ENCODE peak calls at places on chromosomes 16 and 17, in nine cellular contexts. U, D, W, B, X, Y, E, L and J are unnamed samples.

GRCh38 chr16:30541502-30542329 is 7.1 kb upstream of the ZNF747 start:
- DNase-seq in U (peak), D (no peak), W (no peak), B (no peak), X (no peak), Y (peak), E (peak), L (no peak), J (no peak)

GRCh38 chr17:76272541-76273434 is 7.6 kb downstream of the UBALD2 start:
- DNase-seq in U (no peak), D (no peak), W (no peak), B (no peak), X (no peak), Y (no peak), E (no peak), L (no peak), J (no peak)

GRCh38 chr16:21302454-21302853 is 24.4 kb upstream of the CRYM start:
- DNase-seq in U (peak), D (no peak), W (no peak), B (no peak), X (no peak), Y (no peak), E (no peak), L (no peak), J (no peak)

GRCh38 chr17:17685775-17686291 is 4.6 kb downstream of the RAI1 start:
- DNase-seq in U (peak), D (no peak), W (peak), B (no peak), X (no peak), Y (no peak), E (peak), L (peak), J (peak)

GRCh38 chr16:5062790-5063765 is 2.7 kb downstream of the C16orf89 start:
- DNase-seq in U (no peak), D (peak), W (peak), B (no peak), X (no peak), Y (no peak), E (no peak), L (no peak), J (no peak)

GRCh38 chr17:31415004-31415454 is 23.6 kb downstream of the RAB11FIP4 start:
- DNase-seq in U (no peak), D (no peak), W (no peak), B (no peak), X (no peak), Y (no peak), E (no peak), L (no peak), J (no peak)

GRCh38 chr17:49775546-49776260 is 11.8 kb upstream of the FAM117A start:
- DNase-seq in U (peak), D (no peak), W (no peak), B (no peak), X (no peak), Y (no peak), E (no peak), L (no peak), J (no peak)

GRCh38 chr17:53118948-53119347 is 703.8 kb upstream of the KIF2B start:
- DNase-seq in U (no peak), D (no peak), W (no peak), B (no peak), X (no peak), Y (no peak), E (no peak), L (no peak), J (no peak)

GRCh38 chr17:41048441-41048840 is 1.3 kb upstream of the KRTAP2-1 start:
- DNase-seq in U (peak), D (no peak), W (no peak), B (no peak), X (no peak), Y (no peak), E (no peak), L (no peak), J (no peak)

GRCh38 chr16:50438041-50438437 is 69.3 kb upstream of the BRD7 start:
- DNase-seq in U (no peak), D (no peak), W (no peak), B (no peak), X (peak), Y (no peak), E (no peak), L (no peak), J (no peak)

GRCh38 chr16:117381-118365 is 20.8 kb downstream of the NPRL3 start:
- DNase-seq in U (peak), D (no peak), W (peak), B (peak), X (peak), Y (peak), E (peak), L (peak), J (peak)

GRCh38 chr17:75262112-75262606 is 480 bp downstream of the MRPS7 start:
- DNase-seq in U (no peak), D (no peak), W (no peak), B (no peak), X (no peak), Y (peak), E (no peak), L (no peak), J (no peak)
- TF ChIP-seq CTCF in U (no peak), D (no peak), W (no peak), B (no peak), X (no peak), Y (no peak), E (no peak), L (no peak), J (no peak)

DNA sequence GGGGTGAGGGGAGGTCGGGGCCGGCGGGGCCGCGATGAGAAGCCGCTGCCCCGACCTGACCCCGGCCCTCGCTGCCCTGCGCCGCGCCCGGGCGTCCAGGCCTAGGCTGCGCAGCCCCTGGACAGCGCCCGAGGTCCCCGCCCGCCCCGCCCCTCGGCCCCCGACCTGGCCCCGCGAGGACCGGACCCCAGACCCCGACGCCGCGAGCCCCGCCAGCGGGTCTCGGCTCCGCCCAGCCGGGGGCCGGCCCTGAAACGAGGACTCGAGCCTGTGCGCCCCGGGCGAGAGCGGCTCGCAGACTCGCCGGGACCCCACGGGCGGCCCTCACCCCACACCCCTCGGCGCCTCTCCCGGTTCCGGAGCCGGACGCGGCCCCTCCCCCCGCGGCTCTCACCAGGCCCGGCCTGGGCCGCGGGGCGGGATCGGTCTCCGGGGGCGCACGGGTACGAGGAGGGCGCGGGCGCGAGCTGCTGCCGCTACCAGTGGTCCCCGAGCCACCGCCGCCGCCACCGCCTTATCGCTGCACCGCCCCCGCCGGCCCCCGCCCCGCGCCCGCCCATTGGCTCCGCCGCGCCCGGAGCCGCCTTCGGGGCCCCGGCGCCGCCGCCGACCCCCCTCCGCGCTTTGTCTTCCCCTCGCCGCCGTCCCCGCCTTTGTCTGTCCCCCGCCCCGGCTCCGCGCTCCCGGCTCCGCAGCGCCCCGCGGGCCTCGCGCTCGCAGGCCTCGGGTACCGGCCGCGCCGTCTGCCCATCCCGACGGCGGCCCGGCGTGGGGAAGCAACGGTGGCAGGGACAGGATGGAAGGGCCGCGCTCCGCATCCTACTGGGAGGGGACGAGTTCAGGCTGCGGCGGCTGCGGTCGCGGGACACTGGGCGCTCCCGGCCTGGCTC is at the start of gene LIMD2:
- DNase-seq in U (no peak), D (peak), W (peak), B (peak), X (peak), Y (peak), E (peak), L (peak), J (peak)
- TF ChIP-seq CTCF in U (no peak), D (no peak), W (no peak), B (no peak), X (no peak), Y (no peak), E (no peak), L (no peak), J (no peak)

DNA sequence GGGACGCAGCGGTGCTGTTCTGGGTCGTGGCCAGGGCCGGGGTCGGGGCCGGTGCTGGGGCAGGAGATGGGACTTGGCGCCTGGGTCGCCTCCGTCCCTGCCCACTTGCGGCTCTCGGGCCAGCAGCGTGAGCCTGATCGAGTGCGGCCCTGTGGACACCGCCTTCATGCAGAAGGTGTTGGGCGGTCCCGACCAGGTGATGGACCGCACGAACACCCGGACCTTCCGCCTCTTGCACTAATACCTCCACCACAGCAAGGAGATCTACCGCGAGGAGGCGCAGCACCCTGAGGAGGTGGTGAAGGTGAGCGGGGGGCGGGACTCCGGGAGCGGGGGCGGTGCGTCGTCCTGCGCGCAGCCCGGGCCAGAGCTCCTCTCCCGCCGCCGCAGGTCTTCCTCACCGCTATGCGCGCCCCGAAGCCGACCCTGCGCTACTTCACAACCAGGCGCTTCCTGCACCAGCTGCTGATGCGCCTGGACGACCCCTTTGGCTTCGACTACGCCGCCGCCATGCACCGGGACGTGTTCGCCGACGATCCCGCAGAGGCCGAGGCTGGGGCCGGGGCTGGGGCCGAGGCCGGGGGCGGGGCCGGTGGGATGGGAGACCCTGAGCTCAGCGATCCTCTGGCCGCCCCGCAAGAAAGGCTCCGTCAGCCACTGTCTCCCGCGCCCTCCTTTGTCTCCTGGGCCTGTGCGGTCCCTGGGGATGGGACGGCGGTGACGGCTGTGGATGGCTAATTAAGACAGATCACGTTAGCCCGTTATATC is 4.5 kb upstream of the HSD17B1 start:
- DNase-seq in U (peak), D (no peak), W (peak), B (peak), X (no peak), Y (peak), E (peak), L (peak), J (peak)
- TF ChIP-seq CTCF in U (peak), D (no peak), W (peak), B (peak), X (no peak), Y (peak), E (peak), L (peak), J (peak)

DNA sequence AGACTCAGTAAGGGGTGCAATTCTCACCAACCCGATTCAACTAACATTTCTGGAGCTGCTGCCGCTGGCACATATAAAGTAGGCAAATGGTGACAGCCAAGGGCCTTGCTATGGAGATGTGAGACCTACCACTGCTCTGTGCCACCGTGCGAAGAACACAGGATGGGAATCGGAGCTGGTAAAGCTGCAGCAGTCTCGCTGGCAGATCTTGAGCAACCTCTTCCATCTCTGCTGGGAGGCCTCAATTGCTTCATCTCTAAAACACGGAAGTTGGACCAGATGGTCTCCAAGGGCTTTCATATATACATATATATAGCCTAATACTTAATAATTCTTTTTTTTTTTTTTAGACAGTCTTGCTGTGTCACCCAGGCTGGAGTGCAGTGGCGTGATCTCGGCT is 128.9 kb upstream of the RCVRN start:
- DNase-seq in U (no peak), D (no peak), W (no peak), B (peak), X (no peak), Y (no peak), E (no peak), L (no peak), J (no peak)
- TF ChIP-seq CTCF in U (no peak), D (no peak), W (no peak), B (no peak), X (no peak), Y (no peak), E (no peak), L (no peak), J (no peak)

DNA sequence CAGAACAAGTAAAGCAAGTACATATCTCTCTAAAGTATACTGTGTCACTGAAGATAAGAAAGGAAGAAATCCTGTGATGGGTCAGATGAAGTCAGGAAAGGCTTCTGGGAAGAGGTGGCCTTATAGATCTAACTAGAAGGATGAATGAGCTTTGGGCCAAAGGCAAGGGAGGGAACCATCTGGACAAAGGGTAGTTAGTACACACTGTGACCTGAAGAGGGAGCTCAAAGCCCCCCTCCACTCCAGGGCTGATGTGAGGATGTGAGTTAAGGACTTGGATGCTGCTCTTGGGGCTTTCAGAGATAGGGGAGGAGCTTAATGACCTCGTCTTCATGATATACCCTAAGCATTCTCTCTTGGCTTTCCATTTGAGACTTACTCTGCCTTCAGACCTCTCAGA is 185.3 kb upstream of the CACNG3 start:
- DNase-seq in U (peak), D (no peak), W (no peak), B (no peak), X (peak), Y (peak), E (peak), L (peak), J (peak)
- TF ChIP-seq CTCF in U (no peak), D (no peak), W (peak), B (peak), X (peak), Y (peak), E (peak), L (peak), J (peak)

GRCh38 chr17:78314683-78315354 is 45.1 kb downstream of the SOCS3 start:
- DNase-seq in U (no peak), D (no peak), W (no peak), B (no peak), X (no peak), Y (no peak), E (no peak), L (peak), J (peak)
- TF ChIP-seq CTCF in U (no peak), D (no peak), W (peak), B (no peak), X (no peak), Y (no peak), E (no peak), L (no peak), J (peak)